ENCODE peak calls at places on chromosomes 12 and 14, in four cellular contexts. One of them, this sample, is unnamed.

GRCh38 chr14:38108681-38109080 is 99.0 kb upstream of the SSTR1 start:
- DNase-seq in GM12865: no peak
- DNase-seq in Peyer's patch: no peak
- DNase-seq in AG04450: peak; percentile 81
- DNase-seq in this sample: no peak

GRCh38 chr12:24396266-24396665 is 446.8 kb upstream of the SOX5 start:
- DNase-seq in GM12865: no peak
- DNase-seq in Peyer's patch: no peak
- DNase-seq in AG04450: no peak
- DNase-seq in this sample: no peak

GRCh38 chr14:99325591-99325990 is 53.6 kb upstream of the BCL11B start:
- DNase-seq in GM12865: no peak
- DNase-seq in Peyer's patch: no peak
- DNase-seq in AG04450: no peak
- DNase-seq in this sample: no peak

GRCh38 chr14:95046711-95047681 is 110.3 kb downstream of the DICER1 start:
- DNase-seq in GM12865: no peak
- DNase-seq in Peyer's patch: peak; percentile 47
- DNase-seq in AG04450: no peak
- DNase-seq in this sample: no peak

GRCh38 chr14:104368751-104369100 is 210.8 kb upstream of the C14orf180 start:
- DNase-seq in GM12865: no peak
- DNase-seq in Peyer's patch: no peak
- DNase-seq in AG04450: no peak
- DNase-seq in this sample: no peak

GRCh38 chr12:127272864-127273263 is 994.1 kb upstream of the TMEM132C start:
- DNase-seq in GM12865: no peak
- DNase-seq in Peyer's patch: no peak
- DNase-seq in AG04450: peak; percentile 56
- DNase-seq in this sample: no peak

GRCh38 chr12:90909069-90909676 is 45.8 kb downstream of the CCER1 start:
- DNase-seq in GM12865: peak; percentile 3
- DNase-seq in Peyer's patch: no peak
- DNase-seq in AG04450: no peak
- DNase-seq in this sample: no peak

GRCh38 chr12:130971871-130972588 is 18.3 kb downstream of the ADGRD1 start:
- DNase-seq in GM12865: no peak
- DNase-seq in Peyer's patch: no peak
- DNase-seq in AG04450: no peak
- DNase-seq in this sample: no peak

GRCh38 chr14:106879241-106879640 is 1352.9 kb downstream of the TMEM121 start:
- DNase-seq in GM12865: peak; percentile 89
- DNase-seq in Peyer's patch: peak; percentile 82
- DNase-seq in AG04450: no peak
- DNase-seq in this sample: peak; percentile 65

GRCh38 chr12:45050751-45051489 is at the start of gene DBX2:
- DNase-seq in GM12865: no peak
- DNase-seq in Peyer's patch: no peak
- DNase-seq in AG04450: no peak
- DNase-seq in this sample: no peak

GRCh38 chr12:96861656-96862055 is 45.4 kb upstream of the NEDD1 start:
- DNase-seq in GM12865: no peak
- DNase-seq in Peyer's patch: no peak
- DNase-seq in AG04450: no peak
- DNase-seq in this sample: no peak

GRCh38 chr14:77376380-77376770 is 519 bp downstream of the TMED8 start:
- DNase-seq in GM12865: peak; percentile 56
- DNase-seq in Peyer's patch: peak; percentile 52
- DNase-seq in AG04450: no peak
- DNase-seq in this sample: no peak

GRCh38 chr14:52240623-52241022 is 26.9 kb upstream of the PTGDR start:
- DNase-seq in GM12865: no peak
- DNase-seq in Peyer's patch: no peak
- DNase-seq in AG04450: no peak
- DNase-seq in this sample: no peak

GRCh38 chr12:24943947-24944597 is 4.8 kb downstream of the BCAT1 start:
- DNase-seq in GM12865: no peak
- DNase-seq in Peyer's patch: no peak
- DNase-seq in AG04450: no peak
- DNase-seq in this sample: no peak

GRCh38 chr12:45498645-45499044 is 230.9 kb upstream of the ARID2 start:
- DNase-seq in GM12865: no peak
- DNase-seq in Peyer's patch: no peak
- DNase-seq in AG04450: no peak
- DNase-seq in this sample: no peak

GRCh38 chr12:104177663-104178501 is 37.7 kb upstream of the TXNRD1 start:
- DNase-seq in GM12865: no peak
- DNase-seq in Peyer's patch: peak; percentile 73
- DNase-seq in AG04450: peak; percentile 89
- DNase-seq in this sample: no peak

GRCh38 chr14:44820230-44820964 is 141.3 kb downstream of the KLHL28 start:
- DNase-seq in GM12865: no peak
- DNase-seq in Peyer's patch: no peak
- DNase-seq in AG04450: no peak
- DNase-seq in this sample: no peak

GRCh38 chr14:64550539-64551333 is 975 bp downstream of the PPP1R36 start:
- DNase-seq in GM12865: no peak
- DNase-seq in Peyer's patch: no peak
- DNase-seq in AG04450: no peak
- DNase-seq in this sample: no peak

GRCh38 chr14:93023039-93023438 is 92.7 kb downstream of the ITPK1 start:
- DNase-seq in GM12865: peak; percentile 24
- DNase-seq in Peyer's patch: no peak
- DNase-seq in AG04450: no peak
- DNase-seq in this sample: no peak

GRCh38 chr14:51774209-51774608 is 86.2 kb upstream of the GNG2 start:
- DNase-seq in GM12865: no peak
- DNase-seq in Peyer's patch: no peak
- DNase-seq in AG04450: no peak
- DNase-seq in this sample: no peak

GRCh38 chr12:6614513-6615177 is 7.5 kb upstream of the CHD4 start:
- DNase-seq in GM12865: no peak
- DNase-seq in Peyer's patch: no peak
- DNase-seq in AG04450: no peak
- DNase-seq in this sample: no peak

GRCh38 chr12:96431067-96431466 is 30.8 kb upstream of the CDK17 start:
- DNase-seq in GM12865: no peak
- DNase-seq in Peyer's patch: no peak
- DNase-seq in AG04450: no peak
- DNase-seq in this sample: no peak

GRCh38 chr14:22088614-22089359 is 415.2 kb upstream of the OR4E1 start:
- DNase-seq in GM12865: no peak
- DNase-seq in Peyer's patch: no peak
- DNase-seq in AG04450: no peak
- DNase-seq in this sample: no peak

GRCh38 chr14:22428681-22429315 is 160.2 kb downstream of the DAD1 start:
- DNase-seq in GM12865: no peak
- DNase-seq in Peyer's patch: no peak
- DNase-seq in AG04450: no peak
- DNase-seq in this sample: no peak

GRCh38 chr14:56108057-56108456 is 10.2 kb upstream of the PELI2 start:
- DNase-seq in GM12865: no peak
- DNase-seq in Peyer's patch: no peak
- DNase-seq in AG04450: no peak
- DNase-seq in this sample: no peak

GRCh38 chr14:55071870-55072640 is 20.6 kb downstream of the MAPK1IP1L start:
- DNase-seq in GM12865: peak; percentile 77
- DNase-seq in Peyer's patch: no peak
- DNase-seq in AG04450: no peak
- DNase-seq in this sample: no peak

GRCh38 chr12:20199780-20200179 is 168.6 kb upstream of the PDE3A start:
- DNase-seq in GM12865: no peak
- DNase-seq in Peyer's patch: no peak
- DNase-seq in AG04450: no peak
- DNase-seq in this sample: no peak

GRCh38 chr12:105418232-105418631 is 87.7 kb downstream of the C12orf75 start:
- DNase-seq in GM12865: no peak
- DNase-seq in Peyer's patch: no peak
- DNase-seq in AG04450: peak; percentile 70
- DNase-seq in this sample: no peak

GRCh38 chr14:23483216-23483854 is 13.8 kb downstream of the NGDN start:
- DNase-seq in GM12865: peak; percentile 25
- DNase-seq in Peyer's patch: no peak
- DNase-seq in AG04450: no peak
- DNase-seq in this sample: no peak

GRCh38 chr12:117679776-117680175 is 289.0 kb downstream of the KSR2 start:
- DNase-seq in GM12865: no peak
- DNase-seq in Peyer's patch: no peak
- DNase-seq in AG04450: no peak
- DNase-seq in this sample: no peak

GRCh38 chr12:74871817-74872216 is 334.2 kb downstream of the ATXN7L3B start:
- DNase-seq in GM12865: no peak
- DNase-seq in Peyer's patch: no peak
- DNase-seq in AG04450: no peak
- DNase-seq in this sample: no peak

GRCh38 chr12:57476993-57477709 is 2.5 kb downstream of the ARHGAP9 start:
- DNase-seq in GM12865: no peak
- DNase-seq in Peyer's patch: no peak
- DNase-seq in AG04450: no peak
- DNase-seq in this sample: no peak

GRCh38 chr12:57474862-57475261 is 4.8 kb downstream of the ARHGAP9 start:
- DNase-seq in GM12865: no peak
- DNase-seq in Peyer's patch: no peak
- DNase-seq in AG04450: no peak
- DNase-seq in this sample: no peak

GRCh38 chr12:57475271-57476161 is 4.2 kb downstream of the ARHGAP9 start:
- DNase-seq in GM12865: no peak
- DNase-seq in Peyer's patch: no peak
- DNase-seq in AG04450: no peak
- DNase-seq in this sample: no peak

GRCh38 chr12:57477710-57478681 is 1.7 kb downstream of the ARHGAP9 start:
- DNase-seq in GM12865: peak; percentile 66
- DNase-seq in Peyer's patch: peak; percentile 70
- DNase-seq in AG04450: no peak
- DNase-seq in this sample: peak; percentile 64

GRCh38 chr12:57476162-57476992 is 3.3 kb downstream of the ARHGAP9 start:
- DNase-seq in GM12865: peak; percentile 78
- DNase-seq in Peyer's patch: peak; percentile 72
- DNase-seq in AG04450: no peak
- DNase-seq in this sample: peak; percentile 68
- TF ChIP-seq CTCF in GM12865: peak; percentile 66
- TF ChIP-seq CTCF in Peyer's patch: peak; percentile 26
- TF ChIP-seq CTCF in AG04450: peak; percentile 25
- TF ChIP-seq CTCF in this sample: peak; percentile 90

DNA sequence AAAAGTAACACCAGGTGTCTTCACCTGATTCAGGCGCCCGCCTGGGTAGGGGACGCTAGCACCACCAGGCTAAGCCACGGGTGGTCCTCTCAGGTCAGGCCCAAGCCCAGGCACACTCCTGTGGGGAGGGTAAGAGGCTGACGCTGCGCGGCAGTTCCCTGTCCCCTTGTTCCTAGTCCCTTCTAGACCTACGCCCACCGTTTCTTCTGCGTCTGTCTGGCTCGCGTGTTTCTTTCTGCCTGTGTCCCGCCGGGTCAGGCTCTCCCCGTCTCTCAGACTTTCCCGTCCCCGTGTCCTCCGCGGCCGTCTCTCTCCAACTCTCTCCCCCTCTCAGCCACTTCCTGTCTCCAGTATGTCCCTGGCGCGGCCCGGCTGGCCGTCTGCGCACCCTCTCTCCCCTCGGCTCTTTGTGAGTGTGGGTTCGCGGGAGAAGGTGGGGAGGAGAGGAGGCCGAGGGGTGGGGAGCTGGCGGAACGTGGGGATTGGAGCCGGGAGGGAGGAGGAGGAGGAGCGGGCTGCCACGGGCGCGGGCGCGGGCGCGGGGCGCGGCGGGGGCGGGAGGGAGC is 3.1 kb upstream of the TNS2 start:
- DNase-seq in GM12865: peak; percentile 50
- DNase-seq in Peyer's patch: peak; percentile 90
- DNase-seq in AG04450: peak; percentile 72
- DNase-seq in this sample: peak; percentile 50
- TF ChIP-seq CTCF in GM12865: no peak
- TF ChIP-seq CTCF in Peyer's patch: no peak
- TF ChIP-seq CTCF in AG04450: no peak
- TF ChIP-seq CTCF in this sample: no peak

DNA sequence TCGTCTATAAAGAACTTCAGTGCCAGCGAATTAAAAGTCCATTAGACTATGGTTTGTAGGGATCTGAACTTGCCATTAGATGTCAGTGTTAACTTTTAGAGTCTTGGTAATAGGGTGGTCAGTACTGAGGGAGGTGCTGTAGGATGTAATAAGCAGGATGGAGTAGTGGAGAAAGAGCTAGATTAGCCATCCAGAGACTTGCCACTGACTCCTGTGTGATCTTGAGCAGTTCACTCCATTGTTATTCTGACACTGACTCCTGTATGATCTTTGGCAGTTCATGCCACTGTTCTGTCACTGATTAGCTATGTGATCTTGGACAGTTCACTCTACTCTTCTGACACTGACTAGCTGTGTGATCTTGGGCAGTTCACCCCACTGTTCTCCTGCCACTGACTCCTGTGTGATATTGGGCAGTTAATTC is 133.6 kb downstream of the TTLL5 start:
- DNase-seq in GM12865: no peak
- DNase-seq in Peyer's patch: no peak
- DNase-seq in AG04450: peak; percentile 33
- DNase-seq in this sample: no peak
- TF ChIP-seq CTCF in GM12865: no peak
- TF ChIP-seq CTCF in Peyer's patch: peak; percentile 30
- TF ChIP-seq CTCF in AG04450: peak; percentile 68
- TF ChIP-seq CTCF in this sample: no peak

GRCh38 chr14:85867450-85867849 is 337.5 kb downstream of the FLRT2 start:
- DNase-seq in GM12865: no peak
- DNase-seq in Peyer's patch: no peak
- DNase-seq in AG04450: no peak
- DNase-seq in this sample: no peak
- TF ChIP-seq CTCF in GM12865: no peak
- TF ChIP-seq CTCF in Peyer's patch: no peak
- TF ChIP-seq CTCF in AG04450: no peak
- TF ChIP-seq CTCF in this sample: no peak

DNA sequence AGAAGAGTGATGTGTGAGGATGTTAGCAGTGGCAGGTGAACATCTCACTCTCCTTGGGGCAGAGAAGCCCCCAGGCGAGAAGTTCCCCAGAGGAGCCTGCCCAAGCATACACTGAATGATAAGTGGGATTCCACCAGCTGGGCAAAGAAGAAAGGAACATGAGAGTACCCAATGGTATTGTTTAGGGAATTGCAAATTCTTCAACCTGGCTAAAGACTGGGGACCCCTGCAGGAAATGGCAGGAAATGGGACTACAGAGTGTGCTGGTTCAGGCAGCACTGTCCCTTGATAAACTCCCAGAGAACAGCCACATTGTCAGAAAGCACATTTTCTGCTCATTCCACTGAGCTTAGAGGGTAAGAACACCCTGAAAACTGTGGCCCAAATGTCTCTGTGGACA is 121.3 kb downstream of the RPS29 start:
- DNase-seq in GM12865: no peak
- DNase-seq in Peyer's patch: no peak
- DNase-seq in AG04450: no peak
- DNase-seq in this sample: no peak
- TF ChIP-seq CTCF in GM12865: no peak
- TF ChIP-seq CTCF in Peyer's patch: no peak
- TF ChIP-seq CTCF in AG04450: peak; percentile 24
- TF ChIP-seq CTCF in this sample: no peak

This sample was measured in CD14-positive monocyte.